ENCODE peak calls at places on chromosome 2, in eight cellular contexts. L, Q, A, Z, Y, G, V and J are unnamed samples.

GRCh38 chr2:129193961-129194360 is 785.5 kb upstream of the RAB6C start:
- DNase-seq in Z (no peak), Q (no peak), G (no peak), V (no peak), Y (no peak), A (no peak), L (no peak), J (no peak)

GRCh38 chr2:238820909-238821308 is 27.0 kb upstream of the TWIST2 start:
- DNase-seq in G (no peak), Z (no peak), A (peak), Q (no peak), V (no peak), L (no peak), Y (no peak), J (peak)

GRCh38 chr2:241776336-241777166 is at the start of gene GAL3ST2:
- DNase-seq in Z (peak), A (no peak), G (no peak), Q (no peak), V (no peak), Y (no peak), L (peak), J (no peak)

GRCh38 chr2:30701782-30702181 is 105.5 kb downstream of the CAPN13 start:
- DNase-seq in Z (no peak), G (no peak), Q (no peak), L (no peak), Y (no peak), V (no peak), A (no peak), J (no peak)

GRCh38 chr2:4673025-4673489 is 969.7 kb downstream of the DCDC2C start:
- DNase-seq in Z (no peak), G (no peak), V (peak), L (no peak), Y (no peak), A (peak), Q (no peak), J (no peak)

GRCh38 chr2:230779141-230779523 is 66.5 kb downstream of the CAB39 start:
- DNase-seq in Q (no peak), Y (no peak), G (no peak), Z (no peak), L (no peak), V (no peak), A (no peak), J (no peak)

GRCh38 chr2:88903744-88904353 is 212.4 kb downstream of the RPIA start:
- DNase-seq in L (no peak), Q (no peak), G (no peak), V (peak), A (no peak), Y (no peak), Z (no peak), J (no peak)

GRCh38 chr2:64913357-64913869 is 75.8 kb upstream of the SLC1A4 start:
- DNase-seq in Q (no peak), Y (no peak), G (no peak), A (no peak), L (no peak), Z (peak), V (no peak), J (no peak)

GRCh38 chr2:70904371-70905216 is 31.1 kb upstream of the ATP6V1B1 start:
- DNase-seq in Q (no peak), G (no peak), L (peak), Y (no peak), Z (no peak), V (no peak), A (no peak), J (peak)

GRCh38 chr2:151269798-151270568 is 8.3 kb upstream of the RBM43 start:
- DNase-seq in Y (no peak), Z (no peak), V (no peak), Q (no peak), L (no peak), A (no peak), G (no peak), J (no peak)

GRCh38 chr2:38505779-38506178 is 96.9 kb downstream of the HNRNPLL start:
- DNase-seq in A (peak), L (no peak), Q (peak), Z (peak), Y (peak), G (no peak), V (no peak), J (no peak)

GRCh38 chr2:157331696-157332095 is 6.1 kb upstream of the ERMN start:
- DNase-seq in V (no peak), Y (no peak), L (no peak), A (no peak), G (no peak), Z (no peak), Q (no peak), J (no peak)

GRCh38 chr2:236877972-236878371 is 207.7 kb upstream of the COPS8 start:
- DNase-seq in V (no peak), G (no peak), A (no peak), Q (no peak), Z (no peak), Y (no peak), L (peak), J (peak)

GRCh38 chr2:63631501-63631900 is 42.7 kb downstream of the MDH1 start:
- DNase-seq in Y (no peak), L (no peak), V (no peak), Q (no peak), A (no peak), G (no peak), Z (no peak), J (no peak)

GRCh38 chr2:133458280-133458679 is 110.0 kb downstream of the NCKAP5 start:
- DNase-seq in Z (no peak), V (no peak), Q (no peak), A (no peak), G (no peak), Y (no peak), L (no peak), J (no peak)

GRCh38 chr2:58484629-58485028 is 243.5 kb upstream of the FANCL start:
- DNase-seq in Z (no peak), Y (no peak), V (no peak), A (no peak), L (no peak), Q (no peak), G (no peak), J (no peak)

GRCh38 chr2:189372688-189373257 is 68.5 kb upstream of the WDR75 start:
- DNase-seq in G (no peak), L (no peak), V (no peak), Y (no peak), Z (no peak), A (no peak), Q (no peak), J (no peak)

GRCh38 chr2:70214958-70215357 is 24.1 kb upstream of the C2orf42 start:
- DNase-seq in Y (no peak), G (no peak), Q (no peak), V (no peak), A (no peak), Z (no peak), L (no peak), J (no peak)

GRCh38 chr2:30821960-30822359 is 14.7 kb upstream of the CAPN13 start:
- DNase-seq in Z (peak), Y (no peak), Q (no peak), L (no peak), A (no peak), G (no peak), V (no peak), J (no peak)

GRCh38 chr2:69767034-69767433 is 25.1 kb downstream of the ANXA4 start:
- DNase-seq in L (no peak), A (no peak), G (no peak), Z (no peak), Y (no peak), V (no peak), Q (no peak), J (no peak)

GRCh38 chr2:216344206-216344957 is 27.9 kb downstream of the MARCHF4 start:
- DNase-seq in A (no peak), L (no peak), G (no peak), Q (no peak), V (no peak), Y (no peak), Z (no peak), J (peak)

GRCh38 chr2:23545811-23546210 is 160.8 kb downstream of the KLHL29 start:
- DNase-seq in A (no peak), G (no peak), Z (no peak), V (no peak), Q (no peak), L (no peak), Y (no peak), J (no peak)

GRCh38 chr2:205685314-205686230 is 3.3 kb downstream of the NRP2 start:
- DNase-seq in Y (no peak), A (peak), Q (no peak), Z (no peak), L (peak), V (peak), G (no peak), J (peak)

GRCh38 chr2:101981484-101981883 is 10.3 kb upstream of the IL1R2 start:
- DNase-seq in G (no peak), Y (no peak), V (no peak), Q (no peak), Z (no peak), L (no peak), A (no peak), J (no peak)

GRCh38 chr2:174577967-174578589 is 19.5 kb downstream of the WIPF1 start:
- DNase-seq in Q (no peak), A (no peak), L (no peak), G (no peak), V (no peak), Y (no peak), Z (no peak), J (no peak)

GRCh38 chr2:73112026-73112912 is 479 bp downstream of the RAB11FIP5 start:
- DNase-seq in Q (no peak), L (peak), Z (peak), G (no peak), V (no peak), Y (peak), A (no peak), J (no peak)

GRCh38 chr2:41989503-41990180 is 58.2 kb upstream of the PKDCC start:
- DNase-seq in V (no peak), A (no peak), Q (no peak), L (no peak), Z (no peak), Y (no peak), G (no peak), J (no peak)

GRCh38 chr2:100252811-100253698 is 69.2 kb downstream of the LONRF2 start:
- DNase-seq in A (no peak), Q (no peak), Y (peak), V (no peak), Z (peak), L (no peak), G (no peak), J (no peak)

GRCh38 chr2:217868911-217869334 is 133.9 kb downstream of the TNS1 start:
- DNase-seq in V (no peak), Q (peak), L (no peak), Y (no peak), A (no peak), G (no peak), Z (no peak), J (no peak)

GRCh38 chr2:150643106-150643730 is 155.8 kb upstream of the RND3 start:
- DNase-seq in A (no peak), Y (no peak), G (no peak), L (no peak), Z (no peak), V (no peak), Q (no peak), J (no peak)

GRCh38 chr2:148994341-148994740 is 44.2 kb upstream of the LYPD6B start:
- DNase-seq in V (no peak), L (no peak), Z (no peak), A (no peak), Y (no peak), Q (no peak), G (no peak), J (no peak)

GRCh38 chr2:238141541-238142318 is 3.3 kb downstream of the KLHL30 start:
- DNase-seq in V (peak), A (peak), G (no peak), Q (no peak), Y (peak), L (no peak), Z (no peak), J (no peak)

GRCh38 chr2:6913415-6914157 is 3.6 kb upstream of the RNF144A start:
- DNase-seq in L (no peak), Z (no peak), A (no peak), G (no peak), Y (no peak), Q (no peak), V (no peak), J (no peak)

GRCh38 chr2:196012314-196012713 is 56.3 kb downstream of the DNAH7 start:
- DNase-seq in L (no peak), Y (no peak), V (no peak), A (no peak), G (no peak), Z (no peak), Q (no peak), J (no peak)

GRCh38 chr2:66481100-66481549 is 46.2 kb downstream of the MEIS1 start:
- DNase-seq in Q (no peak), G (no peak), V (no peak), Y (no peak), Z (no peak), L (no peak), A (peak), J (no peak)

GRCh38 chr2:180050246-180050645 is 43.1 kb upstream of the CWC22 start:
- DNase-seq in Y (no peak), V (no peak), L (no peak), A (no peak), G (no peak), Q (no peak), Z (no peak), J (no peak)

GRCh38 chr2:234593636-234594035 is 96.8 kb upstream of the ARL4C start:
- DNase-seq in Z (no peak), Y (no peak), G (no peak), A (no peak), Q (no peak), V (no peak), L (no peak), J (peak)

GRCh38 chr2:1605659-1606400 is 138.5 kb downstream of the PXDN start:
- DNase-seq in Y (no peak), Q (no peak), G (no peak), A (peak), V (no peak), Z (no peak), L (no peak), J (no peak)

GRCh38 chr2:7012141-7012809 is 95.1 kb downstream of the RNF144A start:
- DNase-seq in A (no peak), Y (peak), Z (no peak), Q (no peak), V (no peak), G (no peak), L (no peak), J (no peak)

DNA sequence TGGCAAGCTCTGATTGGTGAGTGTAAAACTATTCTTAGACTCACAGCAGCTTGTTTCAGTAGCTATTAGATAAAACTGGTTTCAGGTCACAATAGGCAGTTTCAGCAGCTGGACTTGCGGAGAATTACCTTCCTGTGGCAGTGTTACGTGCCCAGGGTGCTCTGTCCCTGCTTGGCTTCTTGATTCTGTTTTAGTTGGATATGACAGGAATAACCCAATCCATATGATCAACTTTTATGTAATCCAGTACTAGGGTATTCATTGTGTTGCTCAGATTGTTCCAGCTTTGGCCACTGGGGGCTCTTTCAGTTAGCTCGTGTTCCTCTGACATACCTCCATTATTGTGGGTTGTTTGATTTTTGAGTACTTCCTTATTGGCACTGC is 43.1 kb downstream of the INPP4A start:
- DNase-seq in L (no peak), Q (no peak), Y (no peak), A (no peak), Z (no peak), G (no peak), V (peak), J (no peak)
- TF ChIP-seq POLR2A in L (no peak), Q (no peak), Y (no peak), A (no peak), Z (no peak), G (no peak), V (no peak), J (no peak)

DNA sequence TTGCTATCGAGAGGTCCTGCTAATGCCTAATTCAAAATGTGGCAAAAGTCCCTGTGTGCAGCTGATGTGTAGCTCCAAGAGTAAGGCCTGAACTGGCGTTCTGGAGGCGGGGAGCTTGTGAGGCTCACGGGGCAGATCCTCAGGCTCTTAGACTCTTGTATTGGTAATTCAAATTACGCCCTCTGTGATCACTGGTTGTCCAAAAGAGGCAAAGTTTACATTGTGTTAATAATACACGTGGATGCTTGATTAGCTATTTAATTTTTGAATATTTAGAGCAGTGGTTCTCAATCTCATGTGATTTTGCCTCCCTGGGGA is 12.4 kb upstream of the CRYGA start:
- DNase-seq in G (no peak), L (no peak), Z (peak), A (no peak), Y (no peak), V (no peak), Q (no peak), J (no peak)
- TF ChIP-seq POLR2A in G (no peak), L (no peak), Z (no peak), A (no peak), Y (no peak), V (no peak), Q (no peak), J (no peak)

DNA sequence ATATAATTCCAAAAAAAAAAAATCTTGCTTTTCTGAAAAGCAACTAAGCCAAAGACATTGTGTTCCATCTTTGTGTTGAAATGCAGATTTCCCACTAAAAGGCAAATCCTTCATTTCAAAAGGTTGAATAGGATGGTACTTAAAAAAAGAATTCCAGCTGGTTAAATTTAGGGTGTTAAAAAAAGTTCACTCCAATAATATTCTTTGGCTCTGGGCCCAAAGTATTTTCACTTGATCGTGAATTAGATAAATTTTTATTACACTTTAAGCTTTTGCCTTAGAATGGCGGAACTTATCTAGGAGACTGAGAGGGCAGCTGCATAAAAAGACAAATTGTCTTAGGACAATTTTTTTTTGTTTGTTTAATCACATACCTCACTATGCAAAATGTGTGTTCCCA is 79.2 kb downstream of the BCL11A start:
- DNase-seq in V (no peak), Q (no peak), A (no peak), Z (no peak), L (no peak), G (no peak), Y (no peak), J (no peak)
- TF ChIP-seq POLR2A in V (no peak), Q (no peak), A (no peak), Z (no peak), L (no peak), G (no peak), Y (no peak), J (no peak)

GRCh38 chr2:207768168-207768890 is 1.4 kb downstream of the FZD5 start:
- DNase-seq in L (peak), A (peak), V (peak), Y (peak), G (no peak), Q (peak), Z (peak), J (no peak)
- TF ChIP-seq POLR2A in L (no peak), A (no peak), V (no peak), Y (no peak), G (no peak), Q (no peak), Z (peak), J (no peak)

GRCh38 chr2:20999906-21000645 is 43.8 kb downstream of the APOB start:
- DNase-seq in Y (no peak), L (no peak), G (no peak), Z (no peak), V (peak), Q (no peak), A (no peak), J (no peak)

GRCh38 chr2:21002814-21003192 is 41.1 kb downstream of the APOB start:
- DNase-seq in Q (no peak), G (no peak), A (no peak), V (no peak), Y (no peak), L (no peak), Z (no peak), J (no peak)

GRCh38 chr2:20998972-20999905 is 44.6 kb downstream of the APOB start:
- DNase-seq in A (no peak), Z (no peak), G (no peak), Q (no peak), L (no peak), Y (no peak), V (no peak), J (no peak)

GRCh38 chr2:21001988-21002813 is 41.7 kb downstream of the APOB start:
- DNase-seq in Z (no peak), Y (no peak), V (no peak), L (no peak), G (no peak), Q (no peak), A (no peak), J (no peak)

GRCh38 chr2:21001225-21001946 is 42.5 kb downstream of the APOB start:
- DNase-seq in A (no peak), V (no peak), Y (no peak), Q (no peak), G (no peak), L (no peak), Z (no peak), J (no peak)
- TF ChIP-seq POLR2A in A (no peak), V (no peak), Y (no peak), Q (no peak), G (no peak), L (no peak), Z (peak), J (no peak)

DNA sequence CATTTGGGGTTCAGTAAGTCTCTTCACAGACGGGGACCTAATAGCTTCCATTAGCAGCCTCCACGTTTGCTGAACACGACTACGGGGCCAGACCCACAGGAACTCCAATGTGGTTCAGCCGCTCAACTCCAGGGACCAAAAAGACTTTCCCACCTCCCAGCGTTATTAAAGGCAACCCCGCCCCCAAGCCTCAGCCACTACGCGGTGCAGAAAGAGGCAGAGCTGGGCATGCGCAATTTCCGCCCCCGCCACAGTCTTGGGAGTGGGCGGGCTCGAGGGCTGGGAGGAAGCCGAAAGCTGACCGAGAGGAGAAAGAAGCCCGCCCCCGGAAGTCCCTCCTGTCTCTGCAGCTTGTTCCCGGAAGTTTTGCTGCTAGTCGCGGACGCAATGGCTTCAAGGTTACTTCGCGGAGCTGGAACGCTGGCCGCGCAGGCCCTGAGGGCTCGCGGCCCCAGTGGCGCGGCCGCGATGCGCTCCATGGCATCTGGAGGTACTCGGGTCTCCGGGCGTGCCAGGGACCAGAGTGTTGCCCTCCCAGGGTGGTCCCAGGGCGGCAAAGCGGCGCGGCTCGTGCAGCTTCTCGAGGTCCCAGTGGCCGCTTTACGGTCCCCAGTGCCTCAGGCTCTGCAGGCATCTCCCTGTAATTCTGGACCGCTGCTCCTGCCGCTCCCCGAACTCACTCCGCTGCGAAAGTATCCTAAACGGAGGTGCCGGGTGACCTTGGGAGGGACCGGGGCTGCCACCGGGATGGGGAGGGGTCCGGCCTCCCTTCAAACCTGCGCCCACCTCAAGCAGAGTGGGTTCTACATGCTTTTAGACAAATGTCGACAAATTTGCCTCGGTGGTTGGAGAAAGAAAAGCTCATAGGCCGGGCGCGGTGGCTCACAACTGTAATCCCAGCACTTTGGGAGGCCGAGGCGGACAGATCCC is at the start of gene COX5B:
- DNase-seq in V (peak), Y (peak), Q (peak), G (peak), Z (peak), L (peak), A (peak), J (peak)
- TF ChIP-seq POLR2A in V (peak), Y (peak), Q (peak), G (no peak), Z (peak), L (peak), A (peak), J (peak)